ENCODE peak calls at places on chromosomes 4 and X, in eight cellular contexts. T is fibroblast of mammary gland, D is left ventricle myocardium inferior, Y is K562, L is GM06990, J is progenitor cell of endocrine pancreas, X is upper lobe of right lung, C is type B pancreatic cell. O is an unnamed sample.

GRCh38 chr4:94802091-94802490 is 44.3 kb downstream of the BMPR1B start:
- DNase-seq in X (no peak), C (no peak), Y (no peak), D (peak), L (no peak), T (no peak), J (no peak), O (no peak)

GRCh38 chr4:187993827-187994226 is 1.7 kb upstream of the ZFP42 start:
- DNase-seq in L (no peak), T (peak), D (no peak), Y (peak), C (no peak), J (no peak), X (no peak), O (no peak)

GRCh38 chrX:119942831-119943184 is 743 bp downstream of the NKAP start:
- DNase-seq in L (no peak), C (no peak), Y (peak), X (no peak), T (no peak), J (no peak), D (no peak), O (no peak)

GRCh38 chrX:140475025-140475424 is 29.8 kb downstream of the SOX3 start:
- DNase-seq in L (no peak), J (no peak), Y (no peak), C (no peak), D (no peak), T (no peak), X (no peak), O (no peak)

GRCh38 chr4:40909363-40909876 is 159.7 kb downstream of the NSUN7 start:
- DNase-seq in L (no peak), C (no peak), X (no peak), Y (no peak), T (peak), D (no peak), J (no peak), O (no peak)

GRCh38 chr4:14404730-14405129 is 597.6 kb upstream of the CPEB2 start:
- DNase-seq in Y (no peak), X (no peak), T (peak), J (no peak), L (no peak), C (no peak), D (no peak), O (no peak)

GRCh38 chr4:119172223-119172622 is 36.6 kb downstream of the MYOZ2 start:
- DNase-seq in L (no peak), D (no peak), T (peak), J (no peak), Y (no peak), X (no peak), C (no peak), O (no peak)

GRCh38 chrX:153646620-153647373 is at the start of gene DUSP9:
- DNase-seq in T (peak), C (no peak), J (peak), X (peak), L (no peak), Y (peak), D (no peak), O (no peak)

GRCh38 chr4:87565746-87566145 is 36.6 kb upstream of the SPARCL1 start:
- DNase-seq in Y (no peak), X (no peak), L (no peak), C (no peak), T (no peak), J (no peak), D (no peak), O (no peak)

GRCh38 chr4:57282556-57283310 is 172.5 kb upstream of the IGFBP7 start:
- DNase-seq in C (no peak), D (no peak), L (no peak), J (no peak), Y (no peak), T (no peak), X (no peak), O (no peak)

GRCh38 chr4:183422962-183423653 is 21.3 kb upstream of the CDKN2AIP start:
- DNase-seq in T (peak), J (no peak), Y (no peak), D (no peak), X (no peak), C (no peak), L (no peak), O (no peak)

GRCh38 chr4:60201052-60201673 is 999.0 kb upstream of the ADGRL3 start:
- DNase-seq in T (peak), J (peak), Y (peak), C (no peak), D (no peak), L (peak), X (no peak), O (peak)

GRCh38 chrX:55489315-55490009 is at the start of gene USP51:
- DNase-seq in C (no peak), L (peak), T (peak), Y (peak), J (no peak), D (peak), X (peak), O (peak)

GRCh38 chr4:44157611-44158277 is 290.9 kb downstream of the KCTD8 start:
- DNase-seq in T (no peak), D (no peak), L (no peak), C (no peak), X (no peak), Y (no peak), J (no peak), O (no peak)

GRCh38 chrX:41238543-41238942 is 95.4 kb upstream of the DDX3X start:
- DNase-seq in C (no peak), T (peak), L (no peak), J (no peak), Y (peak), D (no peak), X (no peak), O (no peak)

GRCh38 chrX:319579-320125 is 1.1 kb upstream of the GTPBP6 start:
- DNase-seq in Y (no peak), D (peak), J (no peak), T (no peak), C (no peak), L (no peak), X (peak), O (no peak)

GRCh38 chr4:75370582-75370981 is 143.6 kb downstream of the RCHY1 start:
- DNase-seq in L (no peak), D (no peak), C (no peak), J (no peak), X (no peak), T (no peak), Y (no peak), O (no peak)

GRCh38 chrX:9905288-9905687 is 61.9 kb upstream of the CLDN34 start:
- DNase-seq in C (no peak), L (no peak), J (no peak), X (no peak), T (peak), D (no peak), Y (no peak), O (no peak)

GRCh38 chr4:77007358-77008230 is 58.0 kb downstream of the SEPTIN11 start:
- DNase-seq in C (no peak), L (no peak), Y (no peak), D (no peak), X (no peak), J (no peak), T (peak), O (peak)

GRCh38 chrX:69305333-69306062 is 140.2 kb upstream of the PJA1 start:
- DNase-seq in Y (no peak), J (no peak), T (no peak), C (no peak), D (no peak), L (no peak), X (no peak), O (no peak)

GRCh38 chr4:7890635-7891393 is 48.8 kb downstream of the AFAP1 start:
- DNase-seq in C (no peak), J (no peak), X (no peak), D (no peak), L (no peak), Y (no peak), T (peak), O (no peak)

GRCh38 chr4:108783666-108784463 is 21.0 kb upstream of the ETNPPL start:
- DNase-seq in L (no peak), D (no peak), Y (no peak), C (no peak), X (no peak), J (no peak), T (peak), O (no peak)

GRCh38 chr4:129822708-129823504 is 727.0 kb downstream of the C4orf33 start:
- DNase-seq in T (peak), X (peak), Y (no peak), C (no peak), D (peak), J (no peak), L (no peak), O (no peak)

GRCh38 chr4:118967393-118967792 is 78.7 kb downstream of the SYNPO2 start:
- DNase-seq in C (no peak), L (peak), J (no peak), T (peak), X (no peak), D (no peak), Y (no peak), O (no peak)

GRCh38 chr4:108001540-108001939 is 11.9 kb downstream of the HADH start:
- DNase-seq in J (no peak), Y (no peak), D (no peak), X (no peak), L (no peak), C (no peak), T (peak), O (no peak)

GRCh38 chrX:32137525-32137924 is 1065.7 kb upstream of the FTHL17 start:
- DNase-seq in D (no peak), C (no peak), Y (no peak), X (no peak), L (no peak), T (no peak), J (peak), O (no peak)

GRCh38 chr4:1008840-1009646 is 2.4 kb upstream of the FGFRL1 start:
- DNase-seq in J (no peak), X (peak), L (peak), D (peak), T (no peak), C (no peak), Y (no peak), O (no peak)

GRCh38 chr4:1009647-1010521 is 1.5 kb upstream of the FGFRL1 start:
- DNase-seq in X (peak), T (peak), J (peak), Y (peak), D (peak), C (no peak), L (peak), O (peak)

GRCh38 chr4:1010522-1011021 is 854 bp upstream of the FGFRL1 start:
- DNase-seq in D (peak), T (peak), X (peak), L (peak), C (no peak), Y (peak), J (no peak), O (no peak)

GRCh38 chr4:1012031-1012739 is 759 bp downstream of the FGFRL1 start:
- DNase-seq in L (no peak), X (peak), T (no peak), J (no peak), C (no peak), D (no peak), Y (peak), O (no peak)

DNA sequence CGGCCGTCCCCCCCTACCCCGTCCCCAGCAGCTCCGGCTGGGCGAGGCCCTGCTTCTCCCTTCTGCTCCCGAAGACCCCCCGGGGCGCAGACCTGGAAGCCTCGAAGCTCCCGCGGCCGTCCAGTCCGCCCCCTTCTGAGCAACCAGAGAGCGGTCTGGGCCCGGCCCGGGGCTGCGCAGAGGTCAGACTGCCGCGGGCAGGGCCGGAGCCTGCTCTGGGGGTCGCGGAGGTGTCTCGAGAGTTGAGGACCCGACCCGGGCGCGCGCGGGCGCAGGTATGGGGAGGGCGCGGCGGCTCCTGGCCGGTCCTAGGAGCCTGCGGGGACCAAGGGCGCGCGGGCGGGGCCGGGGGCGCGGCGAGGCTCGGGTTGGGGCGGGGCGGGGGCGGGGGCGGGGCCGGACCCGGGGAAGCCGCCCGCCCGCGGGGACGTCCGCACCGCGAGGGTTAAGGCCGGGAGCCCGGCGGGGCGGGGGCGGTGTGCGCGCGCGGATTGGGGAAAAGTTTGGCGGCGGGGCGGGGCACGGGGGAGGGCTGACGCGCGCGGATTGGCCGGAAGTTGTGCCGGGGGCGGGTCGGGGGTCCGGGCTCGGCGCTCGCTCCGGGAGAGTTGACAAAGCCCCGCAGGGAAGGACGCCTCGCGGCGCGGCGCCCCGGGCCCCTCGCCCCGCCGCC is at the start of gene FGFRL1:
- DNase-seq in L (peak), X (peak), C (peak), T (peak), J (peak), Y (peak), D (peak), O (peak)
- TF ChIP-seq CTCF in L (no peak), X (no peak), C (no peak), T (no peak), J (no peak), Y (peak), D (no peak), O (no peak)

GRCh38 chr4:184474261-184475095 is at the start of gene IRF2:
- DNase-seq in Y (peak), C (peak), J (peak), L (peak), X (peak), T (peak), D (peak), O (peak)
- TF ChIP-seq CTCF in Y (peak), C (no peak), J (no peak), L (no peak), X (no peak), T (no peak), D (peak), O (no peak)

GRCh38 chr4:122672091-122672490 is 51.2 kb upstream of the IL21 start:
- DNase-seq in D (no peak), Y (no peak), J (no peak), L (no peak), X (no peak), T (no peak), C (no peak), O (no peak)

GRCh38 chr4:122673252-122673651 is 52.4 kb upstream of the IL21 start:
- DNase-seq in X (no peak), J (no peak), Y (no peak), C (no peak), D (no peak), T (peak), L (no peak), O (no peak)

GRCh38 chr4:122669911-122670738 is 49.3 kb upstream of the IL21 start:
- DNase-seq in T (no peak), J (no peak), Y (no peak), C (no peak), D (no peak), L (no peak), X (peak), O (no peak)

GRCh38 chr4:122679317-122679716 is 53.2 kb upstream of the BBS12 start:
- DNase-seq in X (no peak), J (no peak), Y (no peak), C (no peak), L (no peak), T (no peak), D (no peak), O (no peak)

GRCh38 chr4:122674371-122674770 is 53.5 kb upstream of the IL21 start:
- DNase-seq in C (no peak), L (no peak), T (no peak), D (no peak), Y (no peak), X (no peak), J (no peak), O (no peak)
- TF ChIP-seq CTCF in C (no peak), L (no peak), T (no peak), D (no peak), Y (no peak), X (no peak), J (no peak), O (no peak)

DNA sequence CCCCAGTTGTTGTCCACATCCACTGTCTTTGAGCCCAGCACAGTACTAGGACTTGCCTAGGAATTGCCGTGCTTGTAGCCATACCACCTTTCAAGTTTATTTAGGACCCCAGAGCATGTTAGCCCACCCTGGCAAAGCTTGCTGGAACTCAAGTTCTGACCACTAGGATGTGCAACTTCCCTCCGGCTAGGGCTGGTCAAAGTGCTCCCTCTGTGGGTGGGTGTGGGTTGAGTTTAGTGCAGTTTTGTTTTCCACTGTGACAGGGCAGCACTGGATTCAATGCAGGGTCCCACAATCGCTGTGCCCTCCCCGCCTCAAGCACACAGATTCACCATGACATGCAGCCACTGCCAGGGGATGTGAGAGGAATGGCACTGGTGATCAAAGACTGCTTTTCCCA is 96.0 kb downstream of the RASGEF1B start:
- DNase-seq in L (no peak), D (no peak), X (no peak), J (no peak), C (no peak), Y (peak), T (no peak), O (no peak)
- TF ChIP-seq CTCF in L (no peak), D (no peak), X (no peak), J (no peak), C (no peak), Y (peak), T (peak), O (no peak)

GRCh38 chr4:98929341-98930267 is 671 bp upstream of the EIF4E start:
- DNase-seq in J (peak), X (peak), D (peak), Y (peak), L (peak), C (no peak), T (peak), O (peak)
- TF ChIP-seq CTCF in J (no peak), X (no peak), D (peak), Y (no peak), L (no peak), C (peak), T (no peak), O (no peak)

GRCh38 chr4:84220990-84221389 is 278.1 kb downstream of the NKX6-1 start:
- DNase-seq in X (no peak), J (no peak), C (no peak), T (no peak), L (no peak), Y (no peak), D (no peak), O (no peak)

GRCh38 chr4:84221704-84222103 is 277.4 kb downstream of the NKX6-1 start:
- DNase-seq in X (no peak), L (no peak), D (no peak), J (no peak), T (no peak), C (no peak), Y (no peak), O (no peak)

GRCh38 chr4:84215218-84215617 is 283.9 kb downstream of the NKX6-1 start:
- DNase-seq in D (no peak), J (no peak), C (no peak), T (peak), X (no peak), L (no peak), Y (no peak), O (no peak)

DNA sequence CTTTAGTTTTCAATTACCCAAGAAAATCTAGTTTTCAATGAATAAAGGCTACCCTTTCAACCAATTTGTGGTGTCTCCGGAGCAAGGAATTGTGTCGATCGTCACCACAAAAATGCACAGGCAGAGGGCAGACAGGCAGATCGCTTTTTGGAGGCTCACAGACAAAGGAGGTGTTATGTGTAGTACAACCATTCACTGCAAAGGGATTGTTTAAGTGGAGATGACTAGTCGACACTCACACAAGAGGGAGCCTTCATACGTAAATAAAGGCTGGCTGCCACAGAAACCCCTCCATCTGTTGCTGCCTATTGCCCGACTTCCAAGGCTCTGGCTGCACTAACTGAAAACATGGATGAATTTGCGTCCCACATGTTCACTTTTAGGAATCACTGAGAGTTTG is 281.1 kb downstream of the NKX6-1 start:
- DNase-seq in Y (no peak), C (no peak), X (no peak), J (no peak), L (no peak), D (no peak), T (no peak), O (no peak)
- TF ChIP-seq CTCF in Y (no peak), C (no peak), X (no peak), J (no peak), L (no peak), D (no peak), T (no peak), O (no peak)

O was measured in GM10248.